ENCODE peak calls at places on chromosome 19, in ten cellular contexts. One of them, this sample, is unnamed.

GRCh38 chr19:10009269-10009665 is 1.0 kb downstream of the COL5A3 start:
- DNase-seq in upper lobe of left lung: peak; percentile 91
- DNase-seq in omental fat pad: peak; percentile 57
- DNase-seq in WTC11: peak; percentile 79
- DNase-seq in nephron progenitor cell: peak; percentile 92
- DNase-seq in RWPE1: peak; percentile 60
- DNase-seq in suprapubic skin: peak; percentile 86
- DNase-seq in A673: peak; percentile 88
- DNase-seq in endothelial cell: peak; percentile 64
- DNase-seq in neural progenitor cell: peak; percentile 89
- DNase-seq in this sample: peak; percentile 82

GRCh38 chr19:10760268-10760944 is 42.5 kb downstream of the DNM2 start:
- DNase-seq in nephron progenitor cell: peak; percentile 47
- DNase-seq in omental fat pad: no peak
- DNase-seq in RWPE1: no peak
- DNase-seq in upper lobe of left lung: no peak
- DNase-seq in A673: peak; percentile 92
- DNase-seq in endothelial cell: no peak
- DNase-seq in neural progenitor cell: no peak
- DNase-seq in suprapubic skin: no peak
- DNase-seq in WTC11: no peak
- DNase-seq in this sample: no peak

GRCh38 chr19:405138-405965 is 3.6 kb downstream of the C2CD4C start:
- DNase-seq in WTC11: no peak
- DNase-seq in suprapubic skin: peak; percentile 48
- DNase-seq in upper lobe of left lung: no peak
- DNase-seq in neural progenitor cell: no peak
- DNase-seq in nephron progenitor cell: no peak
- DNase-seq in omental fat pad: no peak
- DNase-seq in endothelial cell: no peak
- DNase-seq in A673: no peak
- DNase-seq in RWPE1: no peak
- DNase-seq in this sample: no peak

GRCh38 chr19:48975947-48976847 is 11.1 kb downstream of the FTL start:
- DNase-seq in omental fat pad: no peak
- DNase-seq in A673: peak; percentile 76
- DNase-seq in nephron progenitor cell: no peak
- DNase-seq in WTC11: peak; percentile 72
- DNase-seq in RWPE1: no peak
- DNase-seq in endothelial cell: peak; percentile 47
- DNase-seq in suprapubic skin: no peak
- DNase-seq in upper lobe of left lung: no peak
- DNase-seq in neural progenitor cell: peak; percentile 71
- DNase-seq in this sample: no peak

GRCh38 chr19:5001547-5002131 is 32.7 kb downstream of the KDM4B start:
- DNase-seq in A673: peak; percentile 71
- DNase-seq in neural progenitor cell: peak; percentile 61
- DNase-seq in omental fat pad: no peak
- DNase-seq in suprapubic skin: no peak
- DNase-seq in nephron progenitor cell: no peak
- DNase-seq in upper lobe of left lung: no peak
- DNase-seq in endothelial cell: peak; percentile 65
- DNase-seq in WTC11: peak; percentile 66
- DNase-seq in RWPE1: peak; percentile 30
- DNase-seq in this sample: no peak

GRCh38 chr19:54114340-54114826 is 1.1 kb downstream of the TFPT start:
- DNase-seq in RWPE1: no peak
- DNase-seq in suprapubic skin: no peak
- DNase-seq in neural progenitor cell: peak; percentile 29
- DNase-seq in endothelial cell: peak; percentile 45
- DNase-seq in WTC11: no peak
- DNase-seq in A673: peak; percentile 61
- DNase-seq in upper lobe of left lung: peak; percentile 85
- DNase-seq in omental fat pad: no peak
- DNase-seq in nephron progenitor cell: no peak
- DNase-seq in this sample: no peak

GRCh38 chr19:12000152-12000981 is 35.1 kb downstream of the ZNF433 start:
- DNase-seq in RWPE1: no peak
- DNase-seq in omental fat pad: no peak
- DNase-seq in nephron progenitor cell: no peak
- DNase-seq in WTC11: no peak
- DNase-seq in A673: no peak
- DNase-seq in endothelial cell: no peak
- DNase-seq in suprapubic skin: no peak
- DNase-seq in upper lobe of left lung: no peak
- DNase-seq in neural progenitor cell: no peak
- DNase-seq in this sample: no peak

GRCh38 chr19:51127032-51127431 is 2.3 kb downstream of the SIGLEC9 start:
- DNase-seq in endothelial cell: no peak
- DNase-seq in nephron progenitor cell: no peak
- DNase-seq in upper lobe of left lung: no peak
- DNase-seq in WTC11: no peak
- DNase-seq in neural progenitor cell: no peak
- DNase-seq in suprapubic skin: peak; percentile 55
- DNase-seq in omental fat pad: no peak
- DNase-seq in A673: no peak
- DNase-seq in RWPE1: no peak
- DNase-seq in this sample: no peak

GRCh38 chr19:18278521-18279265 is 2.7 kb downstream of the JUND start:
- DNase-seq in A673: no peak
- DNase-seq in upper lobe of left lung: no peak
- DNase-seq in neural progenitor cell: no peak
- DNase-seq in suprapubic skin: no peak
- DNase-seq in nephron progenitor cell: peak; percentile 18
- DNase-seq in endothelial cell: no peak
- DNase-seq in omental fat pad: no peak
- DNase-seq in WTC11: no peak
- DNase-seq in RWPE1: no peak
- DNase-seq in this sample: no peak

GRCh38 chr19:16326401-16327130 is 1.9 kb downstream of the KLF2 start:
- DNase-seq in RWPE1: no peak
- DNase-seq in suprapubic skin: peak; percentile 73
- DNase-seq in omental fat pad: no peak
- DNase-seq in endothelial cell: no peak
- DNase-seq in upper lobe of left lung: peak; percentile 91
- DNase-seq in A673: no peak
- DNase-seq in WTC11: peak; percentile 60
- DNase-seq in neural progenitor cell: peak; percentile 49
- DNase-seq in nephron progenitor cell: peak; percentile 19
- DNase-seq in this sample: no peak

GRCh38 chr19:2215281-2215751 is 20.8 kb downstream of the PLEKHJ1 start:
- DNase-seq in WTC11: peak; percentile 47
- DNase-seq in endothelial cell: no peak
- DNase-seq in suprapubic skin: no peak
- DNase-seq in nephron progenitor cell: peak; percentile 56
- DNase-seq in A673: no peak
- DNase-seq in omental fat pad: no peak
- DNase-seq in upper lobe of left lung: peak; percentile 83
- DNase-seq in RWPE1: no peak
- DNase-seq in neural progenitor cell: peak; percentile 44
- DNase-seq in this sample: no peak

GRCh38 chr19:38440592-38440991 is 7.1 kb downstream of the RYR1 start:
- DNase-seq in upper lobe of left lung: peak; percentile 60
- DNase-seq in endothelial cell: no peak
- DNase-seq in suprapubic skin: no peak
- DNase-seq in neural progenitor cell: no peak
- DNase-seq in omental fat pad: no peak
- DNase-seq in A673: no peak
- DNase-seq in nephron progenitor cell: no peak
- DNase-seq in RWPE1: no peak
- DNase-seq in WTC11: no peak
- DNase-seq in this sample: no peak
- TF ChIP-seq CTCF in upper lobe of left lung: no peak
- TF ChIP-seq CTCF in endothelial cell: no peak
- TF ChIP-seq CTCF in suprapubic skin: no peak
- TF ChIP-seq CTCF in neural progenitor cell: no peak
- TF ChIP-seq CTCF in omental fat pad: no peak
- TF ChIP-seq CTCF in A673: no peak
- TF ChIP-seq CTCF in nephron progenitor cell: no peak
- TF ChIP-seq CTCF in RWPE1: no peak
- TF ChIP-seq CTCF in WTC11: no peak
- TF ChIP-seq CTCF in this sample: no peak

GRCh38 chr19:42424712-42425131 is 2.5 kb downstream of the LIPE start:
- DNase-seq in nephron progenitor cell: no peak
- DNase-seq in WTC11: peak; percentile 58
- DNase-seq in neural progenitor cell: peak; percentile 50
- DNase-seq in RWPE1: no peak
- DNase-seq in suprapubic skin: no peak
- DNase-seq in upper lobe of left lung: peak; percentile 60
- DNase-seq in endothelial cell: no peak
- DNase-seq in omental fat pad: no peak
- DNase-seq in A673: no peak
- DNase-seq in this sample: no peak
- TF ChIP-seq CTCF in nephron progenitor cell: peak; percentile 10
- TF ChIP-seq CTCF in WTC11: no peak
- TF ChIP-seq CTCF in neural progenitor cell: peak; percentile 50
- TF ChIP-seq CTCF in RWPE1: no peak
- TF ChIP-seq CTCF in suprapubic skin: no peak
- TF ChIP-seq CTCF in upper lobe of left lung: no peak
- TF ChIP-seq CTCF in endothelial cell: no peak
- TF ChIP-seq CTCF in omental fat pad: no peak
- TF ChIP-seq CTCF in A673: peak; percentile 33
- TF ChIP-seq CTCF in this sample: no peak

GRCh38 chr19:39197808-39198207 is 1.0 kb downstream of the NCCRP1 start:
- DNase-seq in upper lobe of left lung: no peak
- DNase-seq in A673: no peak
- DNase-seq in omental fat pad: no peak
- DNase-seq in endothelial cell: no peak
- DNase-seq in neural progenitor cell: peak; percentile 23
- DNase-seq in RWPE1: peak; percentile 43
- DNase-seq in suprapubic skin: no peak
- DNase-seq in WTC11: peak; percentile 53
- DNase-seq in nephron progenitor cell: no peak
- DNase-seq in this sample: no peak
- TF ChIP-seq CTCF in upper lobe of left lung: no peak
- TF ChIP-seq CTCF in A673: peak; percentile 12
- TF ChIP-seq CTCF in omental fat pad: no peak
- TF ChIP-seq CTCF in endothelial cell: no peak
- TF ChIP-seq CTCF in neural progenitor cell: peak; percentile 25
- TF ChIP-seq CTCF in RWPE1: no peak
- TF ChIP-seq CTCF in suprapubic skin: no peak
- TF ChIP-seq CTCF in WTC11: no peak
- TF ChIP-seq CTCF in nephron progenitor cell: no peak
- TF ChIP-seq CTCF in this sample: no peak

GRCh38 chr19:13825489-13826475 is 30.5 kb downstream of the ZSWIM4 start:
- DNase-seq in upper lobe of left lung: peak; percentile 81
- DNase-seq in endothelial cell: no peak
- DNase-seq in omental fat pad: no peak
- DNase-seq in nephron progenitor cell: peak; percentile 79
- DNase-seq in WTC11: peak; percentile 94
- DNase-seq in neural progenitor cell: peak; percentile 75
- DNase-seq in RWPE1: no peak
- DNase-seq in suprapubic skin: no peak
- DNase-seq in A673: peak; percentile 89
- DNase-seq in this sample: no peak

GRCh38 chr19:13830761-13831481 is 35.7 kb downstream of the ZSWIM4 start:
- DNase-seq in neural progenitor cell: no peak
- DNase-seq in nephron progenitor cell: no peak
- DNase-seq in suprapubic skin: peak; percentile 72
- DNase-seq in upper lobe of left lung: peak; percentile 89
- DNase-seq in A673: no peak
- DNase-seq in WTC11: no peak
- DNase-seq in RWPE1: no peak
- DNase-seq in endothelial cell: no peak
- DNase-seq in omental fat pad: no peak
- DNase-seq in this sample: no peak

GRCh38 chr19:13824703-13825102 is 29.5 kb downstream of the ZSWIM4 start:
- DNase-seq in endothelial cell: no peak
- DNase-seq in neural progenitor cell: no peak
- DNase-seq in A673: no peak
- DNase-seq in omental fat pad: no peak
- DNase-seq in WTC11: no peak
- DNase-seq in upper lobe of left lung: no peak
- DNase-seq in RWPE1: no peak
- DNase-seq in suprapubic skin: no peak
- DNase-seq in nephron progenitor cell: no peak
- DNase-seq in this sample: no peak

GRCh38 chr19:13826652-13827235 is 31.5 kb downstream of the ZSWIM4 start:
- DNase-seq in suprapubic skin: no peak
- DNase-seq in omental fat pad: no peak
- DNase-seq in endothelial cell: no peak
- DNase-seq in RWPE1: no peak
- DNase-seq in WTC11: no peak
- DNase-seq in upper lobe of left lung: no peak
- DNase-seq in A673: no peak
- DNase-seq in nephron progenitor cell: no peak
- DNase-seq in neural progenitor cell: no peak
- DNase-seq in this sample: no peak

GRCh38 chr19:13827656-13828055 is 32.4 kb downstream of the ZSWIM4 start:
- DNase-seq in endothelial cell: no peak
- DNase-seq in RWPE1: no peak
- DNase-seq in omental fat pad: no peak
- DNase-seq in WTC11: no peak
- DNase-seq in nephron progenitor cell: no peak
- DNase-seq in upper lobe of left lung: no peak
- DNase-seq in suprapubic skin: no peak
- DNase-seq in neural progenitor cell: no peak
- DNase-seq in A673: no peak
- DNase-seq in this sample: no peak
- TF ChIP-seq CTCF in endothelial cell: no peak
- TF ChIP-seq CTCF in RWPE1: no peak
- TF ChIP-seq CTCF in omental fat pad: no peak
- TF ChIP-seq CTCF in WTC11: no peak
- TF ChIP-seq CTCF in nephron progenitor cell: no peak
- TF ChIP-seq CTCF in upper lobe of left lung: no peak
- TF ChIP-seq CTCF in suprapubic skin: no peak
- TF ChIP-seq CTCF in neural progenitor cell: no peak
- TF ChIP-seq CTCF in A673: no peak
- TF ChIP-seq CTCF in this sample: no peak

This sample was measured in mesothelial cell of epicardium.